ENCODE peak calls at places on chromosomes 2 and 18, in ten cellular contexts. W is endodermal cell; K is PC-9; V is H54; L is stimulated activated CD4-positive, alpha-beta T cell treated with anti-CD3 and anti-CD28 coated beads, TNF-alpha, amount 100 ng/mL, for 48 hours; J is hepatocyte; R is NCI-H345; B is occipital lobe; F is CD8-positive, alpha-beta T cell; O is globus pallidus. M is an unnamed sample.

GRCh38 chr2:27943138-27943537 is 52.6 kb downstream of the BABAM2 start:
- DNase-seq in W (peak), K (no peak), V (no peak), L (no peak), J (no peak), R (no peak), B (no peak), F (no peak), O (no peak), M (no peak)

GRCh38 chr2:6186332-6187100 is 494.3 kb downstream of the SOX11 start:
- DNase-seq in W (no peak), K (no peak), V (peak), L (no peak), J (peak), R (no peak), B (no peak), F (no peak), O (no peak), M (no peak)

GRCh38 chr18:58298251-58299134 is 254.5 kb downstream of the NEDD4L start:
- DNase-seq in W (no peak), K (no peak), V (no peak), L (no peak), J (no peak), R (no peak), B (no peak), F (no peak), O (no peak), M (no peak)

GRCh38 chr2:207239754-207240494 is 74.2 kb upstream of the KLF7 start:
- DNase-seq in W (no peak), K (no peak), V (no peak), L (no peak), J (no peak), R (peak), B (no peak), F (no peak), O (no peak), M (no peak)

GRCh38 chr18:50956116-50956515 is 11.7 kb upstream of the ELAC1 start:
- DNase-seq in W (no peak), K (no peak), V (no peak), L (no peak), J (no peak), R (no peak), B (no peak), F (no peak), O (no peak), M (no peak)

GRCh38 chr2:233443511-233444183 is 89.4 kb downstream of the DGKD start:
- DNase-seq in W (peak), K (peak), V (peak), L (peak), J (peak), R (peak), B (no peak), F (peak), O (peak), M (peak)

GRCh38 chr2:184799386-184799785 is 201.1 kb downstream of the ZNF804A start:
- DNase-seq in W (no peak), K (no peak), V (no peak), L (no peak), J (no peak), R (no peak), B (no peak), F (no peak), O (no peak), M (no peak)

GRCh38 chr2:85787282-85787980 is 33.6 kb downstream of the ATOH8 start:
- DNase-seq in W (no peak), K (no peak), V (no peak), L (no peak), J (no peak), R (no peak), B (no peak), F (no peak), O (no peak), M (no peak)

GRCh38 chr18:48836231-48836805 is 114.4 kb downstream of the SMAD7 start:
- DNase-seq in W (no peak), K (no peak), V (no peak), L (no peak), J (no peak), R (no peak), B (no peak), F (no peak), O (no peak), M (no peak)

GRCh38 chr2:219728993-219729487 is 101.6 kb downstream of the SLC4A3 start:
- DNase-seq in W (no peak), K (no peak), V (no peak), L (no peak), J (no peak), R (no peak), B (no peak), F (no peak), O (no peak), M (no peak)

GRCh38 chr2:146806295-146807005 is 1038.4 kb upstream of the ACVR2A start:
- DNase-seq in W (no peak), K (no peak), V (no peak), L (no peak), J (no peak), R (no peak), B (no peak), F (no peak), O (no peak), M (no peak)

GRCh38 chr2:239291505-239292350 is 109.1 kb downstream of the HDAC4 start:
- DNase-seq in W (peak), K (no peak), V (no peak), L (no peak), J (no peak), R (peak), B (no peak), F (no peak), O (peak), M (no peak)

GRCh38 chr18:75003764-75004690 is 204.9 kb downstream of the PTGR3 start:
- DNase-seq in W (no peak), K (no peak), V (no peak), L (no peak), J (no peak), R (no peak), B (no peak), F (no peak), O (no peak), M (no peak)

GRCh38 chr2:39516347-39517101 is 79.4 kb upstream of the MAP4K3 start:
- DNase-seq in W (peak), K (peak), V (no peak), L (no peak), J (peak), R (peak), B (peak), F (no peak), O (peak), M (no peak)

GRCh38 chr2:113230531-113230930 is 48.2 kb downstream of the PAX8 start:
- DNase-seq in W (no peak), K (no peak), V (no peak), L (no peak), J (no peak), R (no peak), B (no peak), F (no peak), O (no peak), M (no peak)

GRCh38 chr2:65654496-65654895 is 222.1 kb upstream of the SPRED2 start:
- DNase-seq in W (no peak), K (no peak), V (no peak), L (no peak), J (no peak), R (no peak), B (no peak), F (no peak), O (no peak), M (no peak)

GRCh38 chr2:181036848-181037603 is 56.6 kb downstream of the UBE2E3 start:
- DNase-seq in W (no peak), K (no peak), V (no peak), L (no peak), J (no peak), R (no peak), B (no peak), F (no peak), O (no peak), M (no peak)

GRCh38 chr2:58427572-58428285 is 186.6 kb upstream of the FANCL start:
- DNase-seq in W (peak), K (peak), V (no peak), L (no peak), J (peak), R (peak), B (peak), F (no peak), O (peak), M (peak)

GRCh38 chr18:63823516-63824219 is 48.5 kb downstream of the SERPINB7 start:
- DNase-seq in W (peak), K (no peak), V (no peak), L (peak), J (no peak), R (no peak), B (no peak), F (no peak), O (peak), M (no peak)

GRCh38 chr2:217792611-217793527 is 209.9 kb downstream of the TNS1 start:
- DNase-seq in W (peak), K (no peak), V (no peak), L (no peak), J (no peak), R (no peak), B (no peak), F (peak), O (no peak), M (no peak)

GRCh38 chr2:8575011-8575750 is 106.7 kb upstream of the ID2 start:
- DNase-seq in W (no peak), K (no peak), V (no peak), L (no peak), J (no peak), R (no peak), B (peak), F (peak), O (no peak), M (peak)